ENCODE peak calls at places on chromosome 15, in seven cellular contexts. X is uterus, Y is A549, U is mucosa of descending colon, E is psoas muscle, B is mesenchymal stem cell, L is body of pancreas. D is an unnamed sample.

GRCh38 chr15:76060098-76060989 is 559 bp downstream of the TMEM266 start:
- DNase-seq in X (no peak), Y (no peak), U (no peak), E (no peak), B (no peak), L (no peak), D (no peak)

GRCh38 chr15:67745059-67745993 is 80.0 kb upstream of the SKOR1 start:
- DNase-seq in X (no peak), Y (no peak), U (no peak), E (no peak), B (peak; percentile 18), L (no peak), D (no peak)

GRCh38 chr15:69140306-69140705 is 20.1 kb upstream of the GLCE start:
- DNase-seq in X (no peak), Y (no peak), U (no peak), E (no peak), B (no peak), L (no peak), D (no peak)

GRCh38 chr15:57972801-57973311 is 92.7 kb downstream of the ALDH1A2 start:
- DNase-seq in X (no peak), Y (no peak), U (no peak), E (no peak), B (no peak), L (no peak), D (no peak)

GRCh38 chr15:48507416-48508065 is 138.0 kb downstream of the FBN1 start:
- DNase-seq in X (peak; percentile 31), Y (peak; percentile 17), U (no peak), E (no peak), B (peak; percentile 74), L (peak; percentile 28), D (peak; percentile 39)

GRCh38 chr15:100725121-100726069 is 123.0 kb downstream of the ASB7 start:
- DNase-seq in X (peak; percentile 58), Y (no peak), U (no peak), E (no peak), B (peak; percentile 81), L (peak; percentile 9), D (no peak)

GRCh38 chr15:92591275-92591674 is 64.3 kb downstream of the FAM174B start:
- DNase-seq in X (no peak), Y (no peak), U (no peak), E (no peak), B (no peak), L (no peak), D (no peak)

GRCh38 chr15:57527382-57528091 is 64.2 kb upstream of the MYZAP start:
- DNase-seq in X (peak; percentile 69), Y (peak; percentile 64), U (no peak), E (no peak), B (peak; percentile 88), L (peak; percentile 52), D (peak; percentile 58)

GRCh38 chr15:97576916-97577645 is 383.4 kb upstream of the ARRDC4 start:
- DNase-seq in X (no peak), Y (no peak), U (no peak), E (no peak), B (no peak), L (no peak), D (no peak)

GRCh38 chr15:100020181-100020580 is 286.9 kb upstream of the LYSMD4 start:
- DNase-seq in X (no peak), Y (no peak), U (no peak), E (no peak), B (no peak), L (no peak), D (peak; percentile 19)

GRCh38 chr15:47360296-47360695 is 357.0 kb upstream of the SEMA6D start:
- DNase-seq in X (no peak), Y (no peak), U (no peak), E (no peak), B (no peak), L (no peak), D (no peak)

GRCh38 chr15:68623301-68623892 is 44.6 kb downstream of the CORO2B start:
- DNase-seq in X (no peak), Y (no peak), U (no peak), E (peak; percentile 72), B (peak; percentile 66), L (no peak), D (no peak)

GRCh38 chr15:32683906-32684584 is 33.8 kb upstream of the GREM1 start:
- DNase-seq in X (no peak), Y (no peak), U (no peak), E (no peak), B (peak; percentile 69), L (no peak), D (no peak)

GRCh38 chr15:78457101-78457500 is 19.1 kb downstream of the IREB2 start:
- DNase-seq in X (no peak), Y (peak; percentile 21), U (no peak), E (no peak), B (peak; percentile 84), L (no peak), D (no peak)

GRCh38 chr15:74242296-74242929 is 6.3 kb downstream of the CCDC33 start:
- DNase-seq in X (no peak), Y (peak; percentile 41), U (no peak), E (no peak), B (peak; percentile 55), L (peak; percentile 49), D (no peak)

GRCh38 chr15:65653341-65653740 is 31.6 kb downstream of the SLC24A1 start:
- DNase-seq in X (no peak), Y (no peak), U (no peak), E (no peak), B (peak; percentile 42), L (no peak), D (no peak)

GRCh38 chr15:81312790-81313543 is 11.0 kb downstream of the STARD5 start:
- DNase-seq in X (peak; percentile 95), Y (peak; percentile 92), U (peak; percentile 68), E (peak; percentile 86), B (peak; percentile 96), L (peak; percentile 72), D (no peak)

GRCh38 chr15:61070111-61070901 is 158.8 kb downstream of the RORA start:
- DNase-seq in X (no peak), Y (no peak), U (no peak), E (no peak), B (no peak), L (no peak), D (no peak)

GRCh38 chr15:69757186-69757585 is 304.6 kb downstream of the RPLP1 start:
- DNase-seq in X (no peak), Y (no peak), U (no peak), E (no peak), B (no peak), L (no peak), D (no peak)

GRCh38 chr15:80780416-80781221 is 1.4 kb downstream of the CEMIP start:
- DNase-seq in X (no peak), Y (peak; percentile 57), U (peak; percentile 63), E (peak; percentile 58), B (peak; percentile 74), L (peak; percentile 24), D (peak; percentile 69)

GRCh38 chr15:45456212-45457106 is 66.1 kb downstream of the SLC30A4 start:
- DNase-seq in X (peak; percentile 80), Y (peak; percentile 89), U (peak; percentile 68), E (no peak), B (peak; percentile 99), L (peak; percentile 64), D (peak; percentile 59)

GRCh38 chr15:42775431-42775830 is 38.5 kb upstream of the CDAN1 start:
- DNase-seq in X (no peak), Y (no peak), U (no peak), E (no peak), B (no peak), L (no peak), D (no peak)

GRCh38 chr15:99504823-99505551 is 60.8 kb upstream of the MEF2A start:
- DNase-seq in X (no peak), Y (no peak), U (no peak), E (no peak), B (peak; percentile 38), L (no peak), D (no peak)

GRCh38 chr15:27843146-27843545 is 256.0 kb downstream of the OCA2 start:
- DNase-seq in X (no peak), Y (no peak), U (no peak), E (no peak), B (no peak), L (no peak), D (no peak)

GRCh38 chr15:28094732-28095521 is 4.2 kb downstream of the OCA2 start:
- DNase-seq in X (no peak), Y (no peak), U (peak; percentile 91), E (no peak), B (no peak), L (peak; percentile 73), D (peak; percentile 20)

GRCh38 chr15:61841461-61841860 is 218.8 kb downstream of the VPS13C start:
- DNase-seq in X (no peak), Y (no peak), U (no peak), E (no peak), B (no peak), L (no peak), D (no peak)

GRCh38 chr15:84864429-84864795 is 20.1 kb upstream of the SLC28A1 start:
- DNase-seq in X (no peak), Y (no peak), U (no peak), E (no peak), B (no peak), L (no peak), D (no peak)

GRCh38 chr15:75648156-75649000 is 666 bp downstream of the SNX33 start:
- DNase-seq in X (peak; percentile 63), Y (no peak), U (no peak), E (peak; percentile 78), B (peak; percentile 74), L (peak; percentile 58), D (peak; percentile 70)

GRCh38 chr15:85284497-85284896 is 95.9 kb upstream of the AKAP13 start:
- DNase-seq in X (no peak), Y (no peak), U (no peak), E (no peak), B (no peak), L (no peak), D (no peak)

GRCh38 chr15:63045438-63046278 is 3.1 kb downstream of the TPM1 start:
- DNase-seq in X (no peak), Y (no peak), U (no peak), E (no peak), B (peak; percentile 42), L (no peak), D (no peak)
- H3K4me1 ChIP-seq in X (no peaks in the 10 kb centered on the region), Y (peaks cover 51% of the 10 kb centered on the region), U (peaks cover 23% of the 10 kb centered on the region), E (peaks cover 46% of the 10 kb centered on the region), B (peaks cover 7% of the 10 kb centered on the region), L (peaks cover 77% of the 10 kb centered on the region), D (peaks cover 49% of the 10 kb centered on the region)

GRCh38 chr15:31337352-31338031 is 10.9 kb downstream of the KLF13 start:
- DNase-seq in X (no peak), Y (no peak), U (no peak), E (no peak), B (no peak), L (no peak), D (no peak)
- H3K4me1 ChIP-seq in X (peaks cover 28% of the 10 kb centered on the region), Y (peaks cover 36% of the 10 kb centered on the region), U (peaks cover 81% of the 10 kb centered on the region), E (peaks cover 75% of the 10 kb centered on the region), B (peaks cover 20% of the 10 kb centered on the region), L (peaks cover 99% of the 10 kb centered on the region), D (no peaks in the 10 kb centered on the region)

GRCh38 chr15:59268980-59269472 is 62.4 kb downstream of the LDHAL6B start:
- DNase-seq in X (no peak), Y (no peak), U (no peak), E (no peak), B (no peak), L (no peak), D (no peak)
- H3K4me1 ChIP-seq in X (no peaks in the 10 kb centered on the region), Y (peaks cover 97% of the 10 kb centered on the region), U (peaks cover 10% of the 10 kb centered on the region), E (no peaks in the 10 kb centered on the region), B (peaks cover 3% of the 10 kb centered on the region), L (peaks cover 5% of the 10 kb centered on the region), D (peaks cover 60% of the 10 kb centered on the region)

DNA sequence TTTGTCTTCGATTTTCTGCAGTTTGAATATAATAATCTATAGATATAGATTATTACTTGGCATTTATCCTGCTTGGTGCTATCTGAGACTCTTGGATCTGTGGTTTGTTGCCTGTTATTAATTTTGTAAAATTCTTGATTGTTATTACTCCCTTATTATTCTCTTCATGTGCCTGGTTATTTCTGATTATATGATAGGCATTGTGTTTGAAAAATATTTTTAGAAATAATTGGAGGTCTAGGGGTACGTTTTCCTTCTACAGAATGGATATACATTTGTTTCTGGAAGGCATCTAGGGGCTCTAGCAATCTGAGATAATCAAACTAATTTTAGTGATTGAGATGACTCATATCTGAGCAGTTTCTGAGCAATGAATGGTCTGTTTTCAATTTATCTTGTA is 14.9 kb upstream of the CELF6 start:
- DNase-seq in X (no peak), Y (no peak), U (no peak), E (no peak), B (no peak), L (no peak), D (no peak)
- H3K4me1 ChIP-seq in X (no peaks in the 10 kb centered on the region), Y (peaks cover 15% of the 10 kb centered on the region), U (no peaks in the 10 kb centered on the region), E (no peaks in the 10 kb centered on the region), B (peaks cover 2% of the 10 kb centered on the region), L (no peaks in the 10 kb centered on the region), D (no peaks in the 10 kb centered on the region)

D was measured in Caco-2.